ENCODE peak calls at places on chromosomes 2 and 18, in four cellular contexts. One of them, this sample, is unnamed.
A peak's percentile ranks its signal among the peaks of the same experiment; 100 is the strongest.

GRCh38 chr2:96863575-96864342 is 5.9 kb upstream of the ANKRD39 start:
- DNase-seq in A549: no peak
- DNase-seq in heart left ventricle: no peak
- DNase-seq in HepG2: no peak
- DNase-seq in this sample: no peak

GRCh38 chr2:68824831-68825230 is 46.4 kb downstream of the BMP10 start:
- DNase-seq in A549: no peak
- DNase-seq in HepG2: no peak
- DNase-seq in heart left ventricle: no peak
- DNase-seq in this sample: peak; percentile 87

GRCh38 chr18:41121116-41121826 is 833.8 kb upstream of the PIK3C3 start:
- DNase-seq in heart left ventricle: no peak
- DNase-seq in HepG2: no peak
- DNase-seq in A549: no peak
- DNase-seq in this sample: peak; percentile 62

GRCh38 chr2:46362667-46363012 is 65.4 kb downstream of the EPAS1 start:
- DNase-seq in HepG2: no peak
- DNase-seq in heart left ventricle: no peak
- DNase-seq in A549: no peak
- DNase-seq in this sample: no peak

GRCh38 chr2:239311132-239312040 is 89.4 kb downstream of the HDAC4 start:
- DNase-seq in heart left ventricle: peak; percentile 26
- DNase-seq in A549: no peak
- DNase-seq in HepG2: no peak
- DNase-seq in this sample: no peak

GRCh38 chr2:176104338-176105077 is 2.6 kb upstream of the HOXD11 start:
- DNase-seq in HepG2: no peak
- DNase-seq in heart left ventricle: peak; percentile 15
- DNase-seq in A549: peak; percentile 62
- DNase-seq in this sample: no peak

GRCh38 chr2:175929850-175930249 is 72.2 kb downstream of the LNPK start:
- DNase-seq in HepG2: no peak
- DNase-seq in heart left ventricle: no peak
- DNase-seq in A549: no peak
- DNase-seq in this sample: no peak

GRCh38 chr18:27185025-27185763 is at the start of gene CHST9:
- DNase-seq in HepG2: no peak
- DNase-seq in heart left ventricle: peak; percentile 23
- DNase-seq in A549: no peak
- DNase-seq in this sample: no peak

GRCh38 chr2:27369471-27370025 is 590 bp downstream of the EIF2B4 start:
- DNase-seq in HepG2: no peak
- DNase-seq in A549: peak; percentile 91
- DNase-seq in heart left ventricle: peak; percentile 60
- DNase-seq in this sample: peak; percentile 64

GRCh38 chr2:209977386-209978239 is 24.8 kb upstream of the RPE start:
- DNase-seq in heart left ventricle: no peak
- DNase-seq in HepG2: peak; percentile 39
- DNase-seq in A549: peak; percentile 15
- DNase-seq in this sample: peak; percentile 47

GRCh38 chr18:8139971-8140406 is 469.2 kb upstream of the RAB12 start:
- DNase-seq in heart left ventricle: no peak
- DNase-seq in A549: no peak
- DNase-seq in HepG2: no peak
- DNase-seq in this sample: no peak

GRCh38 chr2:43086451-43087221 is 139.8 kb downstream of the ZFP36L2 start:
- DNase-seq in A549: peak; percentile 81
- DNase-seq in HepG2: peak; percentile 50
- DNase-seq in heart left ventricle: peak; percentile 83
- DNase-seq in this sample: peak; percentile 98

GRCh38 chr2:42693688-42694479 is 70.1 kb downstream of the OXER1 start:
- DNase-seq in HepG2: no peak
- DNase-seq in A549: no peak
- DNase-seq in heart left ventricle: no peak
- DNase-seq in this sample: no peak

GRCh38 chr2:173834124-173834523 is 131.0 kb downstream of the SP3 start:
- DNase-seq in heart left ventricle: no peak
- DNase-seq in A549: no peak
- DNase-seq in HepG2: no peak
- DNase-seq in this sample: no peak

GRCh38 chr2:229800997-229801754 is 86.8 kb upstream of the DNER start:
- DNase-seq in heart left ventricle: peak; percentile 58
- DNase-seq in HepG2: peak; percentile 52
- DNase-seq in A549: peak; percentile 49
- DNase-seq in this sample: peak; percentile 79

GRCh38 chr2:222611684-222612083 is 44.2 kb downstream of the FARSB start:
- DNase-seq in heart left ventricle: no peak
- DNase-seq in HepG2: no peak
- DNase-seq in A549: no peak
- DNase-seq in this sample: no peak

GRCh38 chr18:12772111-12772510 is 69.3 kb downstream of the PSMG2 start:
- DNase-seq in heart left ventricle: no peak
- DNase-seq in A549: no peak
- DNase-seq in HepG2: no peak
- DNase-seq in this sample: no peak

GRCh38 chr18:58525517-58525916 is 103.4 kb downstream of the ALPK2 start:
- DNase-seq in heart left ventricle: no peak
- DNase-seq in HepG2: no peak
- DNase-seq in A549: no peak
- DNase-seq in this sample: no peak

GRCh38 chr2:36670881-36671595 is 25.5 kb upstream of the VIT start:
- DNase-seq in A549: no peak
- DNase-seq in HepG2: no peak
- DNase-seq in heart left ventricle: no peak
- DNase-seq in this sample: no peak

GRCh38 chr2:230160112-230160660 is 59.6 kb downstream of the SP110 start:
- DNase-seq in HepG2: peak; percentile 37
- DNase-seq in A549: peak; percentile 47
- DNase-seq in heart left ventricle: peak; percentile 52
- DNase-seq in this sample: peak; percentile 65

GRCh38 chr2:216189410-216189809 is 80.3 kb downstream of the XRCC5 start:
- DNase-seq in heart left ventricle: no peak
- DNase-seq in A549: no peak
- DNase-seq in HepG2: no peak
- DNase-seq in this sample: no peak

GRCh38 chr18:63465059-63465458 is 11.7 kb upstream of the SERPINB5 start:
- DNase-seq in A549: no peak
- DNase-seq in HepG2: no peak
- DNase-seq in heart left ventricle: no peak
- DNase-seq in this sample: no peak

GRCh38 chr2:116668691-116669090 is 1145.8 kb upstream of the DDX18 start:
- DNase-seq in heart left ventricle: no peak
- DNase-seq in HepG2: no peak
- DNase-seq in A549: no peak
- DNase-seq in this sample: no peak

GRCh38 chr2:182821172-182821571 is 45.3 kb downstream of the FRZB start:
- DNase-seq in heart left ventricle: no peak
- DNase-seq in HepG2: no peak
- DNase-seq in A549: no peak
- DNase-seq in this sample: no peak

GRCh38 chr2:163887182-163887581 is 151.4 kb upstream of the FIGN start:
- DNase-seq in HepG2: no peak
- DNase-seq in A549: no peak
- DNase-seq in heart left ventricle: no peak
- DNase-seq in this sample: no peak
- TF ChIP-seq CTCF in HepG2: no peak
- TF ChIP-seq CTCF in A549: no peak
- TF ChIP-seq CTCF in heart left ventricle: peak; percentile 10
- TF ChIP-seq CTCF in this sample: no peak

DNA sequence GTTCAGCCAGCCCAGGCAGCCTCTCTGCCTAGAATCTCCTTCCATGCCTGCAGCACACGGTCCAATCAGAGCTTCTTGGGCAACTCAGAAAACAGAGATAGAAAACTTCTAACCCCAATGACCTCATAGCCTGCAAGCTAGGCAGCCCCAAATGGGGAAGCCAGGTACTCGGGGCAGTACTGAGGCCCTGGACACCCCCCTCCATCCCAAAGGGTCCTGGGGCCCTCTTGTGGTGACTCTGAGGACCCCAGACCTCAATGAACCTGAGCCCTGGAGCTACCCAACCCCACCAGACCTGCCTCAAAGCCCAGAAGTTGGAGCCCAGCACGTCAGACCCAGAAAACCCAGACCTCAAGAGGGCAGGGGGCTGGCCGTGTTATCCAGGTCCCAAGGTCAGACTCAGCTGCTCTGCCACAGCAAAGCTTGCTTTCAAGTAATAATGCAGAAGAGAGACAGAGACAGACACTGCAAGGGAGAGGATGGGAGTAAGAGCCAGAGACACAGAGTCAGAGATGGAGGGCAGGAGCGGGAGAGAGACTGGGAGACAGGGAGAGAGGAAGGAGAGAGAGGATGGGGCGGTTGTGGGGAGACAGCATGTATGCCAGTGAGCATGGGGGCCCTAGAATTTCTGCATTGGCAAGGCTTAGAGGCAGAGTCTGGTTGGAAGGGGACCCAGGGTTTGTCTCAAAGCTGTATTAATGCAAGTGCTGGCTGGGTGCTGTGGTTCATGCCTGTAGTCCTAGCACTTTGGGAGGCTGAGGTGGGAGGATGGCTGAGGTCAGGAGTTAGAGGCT is 28.2 kb downstream of the SERTAD2 start:
- DNase-seq in heart left ventricle: no peak
- DNase-seq in A549: no peak
- DNase-seq in HepG2: no peak
- DNase-seq in this sample: no peak
- TF ChIP-seq CTCF in heart left ventricle: no peak
- TF ChIP-seq CTCF in A549: no peak
- TF ChIP-seq CTCF in HepG2: peak; percentile 63
- TF ChIP-seq CTCF in this sample: no peak

GRCh38 chr2:21690005-21690404 is 566.2 kb downstream of the TDRD15 start:
- DNase-seq in heart left ventricle: no peak
- DNase-seq in A549: no peak
- DNase-seq in HepG2: no peak
- DNase-seq in this sample: no peak
- TF ChIP-seq CTCF in heart left ventricle: no peak
- TF ChIP-seq CTCF in A549: no peak
- TF ChIP-seq CTCF in HepG2: no peak
- TF ChIP-seq CTCF in this sample: no peak

GRCh38 chr2:88191722-88192042 is 21.5 kb downstream of the THNSL2 start:
- DNase-seq in HepG2: no peak
- DNase-seq in A549: no peak
- DNase-seq in heart left ventricle: no peak
- DNase-seq in this sample: no peak
- TF ChIP-seq CTCF in HepG2: no peak
- TF ChIP-seq CTCF in A549: no peak
- TF ChIP-seq CTCF in heart left ventricle: no peak
- TF ChIP-seq CTCF in this sample: no peak

DNA sequence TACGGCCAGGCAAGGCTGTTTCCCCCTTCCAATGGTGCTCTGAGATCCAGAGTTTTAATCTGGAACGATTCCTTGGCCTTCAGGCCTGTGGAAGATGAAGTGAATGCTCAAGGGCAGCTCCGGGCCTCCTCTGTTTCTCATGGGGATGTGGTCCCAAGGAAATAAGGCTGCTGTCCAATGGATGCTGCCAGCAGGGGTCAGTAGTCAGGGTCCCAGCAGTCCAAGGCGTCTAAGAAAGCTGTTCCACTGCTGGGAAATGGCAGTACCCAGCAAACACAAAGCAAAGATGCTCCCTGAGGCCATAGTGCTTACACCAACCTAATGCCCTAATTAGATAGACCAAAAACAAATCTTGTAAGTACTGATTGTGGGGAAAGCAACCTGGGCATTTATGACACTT is 12.5 kb downstream of the NMS start:
- DNase-seq in heart left ventricle: no peak
- DNase-seq in HepG2: no peak
- DNase-seq in A549: peak; percentile 12
- DNase-seq in this sample: no peak
- TF ChIP-seq CTCF in heart left ventricle: no peak
- TF ChIP-seq CTCF in HepG2: peak; percentile 36
- TF ChIP-seq CTCF in A549: peak; percentile 15
- TF ChIP-seq CTCF in this sample: peak; percentile 8

DNA sequence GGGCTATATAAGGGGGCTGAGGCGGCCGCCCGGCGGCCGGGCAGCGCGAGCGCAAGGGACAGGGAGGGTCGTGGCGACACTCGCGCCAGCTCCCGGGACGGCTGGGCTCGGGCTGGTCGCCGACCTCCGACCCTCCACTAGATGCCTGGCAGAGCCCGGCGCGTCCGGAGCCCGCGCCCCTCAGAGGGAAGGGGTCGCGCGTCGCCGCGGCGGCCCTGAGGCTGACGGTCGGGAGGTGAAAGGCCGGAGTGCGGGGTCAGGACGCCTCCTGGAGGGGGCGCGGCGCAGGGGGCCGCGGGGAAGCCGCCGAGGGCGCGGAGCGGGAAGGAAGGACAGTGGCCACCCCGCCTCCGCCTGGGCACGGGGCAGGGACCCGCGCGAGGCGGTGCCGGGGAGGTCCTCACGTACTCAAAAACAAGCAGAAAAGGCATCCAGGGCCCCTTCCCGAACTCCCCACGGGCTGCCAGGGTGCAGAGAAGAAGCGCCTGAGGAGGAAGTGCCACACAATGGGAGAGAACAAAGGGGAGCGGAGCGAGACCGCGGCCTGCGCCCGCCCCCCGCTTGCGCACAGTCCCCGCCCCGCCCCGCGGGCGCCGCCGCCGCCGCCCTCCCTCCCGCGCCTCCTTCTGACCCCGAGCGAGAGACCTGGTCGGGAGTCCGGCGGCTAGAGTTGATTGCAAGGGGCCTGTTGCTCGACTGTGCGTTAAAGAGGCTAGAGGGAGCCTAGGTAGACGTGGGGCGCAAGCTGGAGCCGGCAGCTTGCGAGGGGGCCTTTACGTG is 791 bp upstream of the KLF7 start:
- DNase-seq in A549: peak; percentile 42
- DNase-seq in heart left ventricle: peak; percentile 89
- DNase-seq in HepG2: peak; percentile 32
- DNase-seq in this sample: peak; percentile 76
- TF ChIP-seq CTCF in A549: peak; percentile 49
- TF ChIP-seq CTCF in heart left ventricle: peak; percentile 65
- TF ChIP-seq CTCF in HepG2: peak; percentile 34
- TF ChIP-seq CTCF in this sample: peak; percentile 33